ENCODE peak calls at places on chromosome 18, in eight cellular contexts. R, T, J, Y, M, U, O and F are unnamed samples.

GRCh38 chr18:60889442-60889841 is 443.8 kb upstream of the CDH20 start:
- DNase-seq in J (no peak), R (no peak), T (no peak), U (no peak), M (no peak), O (no peak), Y (no peak), F (no peak)

GRCh38 chr18:23930002-23930401 is 84.6 kb upstream of the TTC39C start:
- DNase-seq in J (no peak), Y (no peak), R (no peak), U (no peak), T (no peak), M (no peak), O (no peak), F (no peak)

GRCh38 chr18:51066273-51066672 is 36.3 kb downstream of the SMAD4 start:
- DNase-seq in T (no peak), O (no peak), J (no peak), Y (no peak), U (no peak), M (no peak), R (no peak), F (no peak)

GRCh38 chr18:79919089-79919488 is 32.4 kb downstream of the SLC66A2 start:
- DNase-seq in M (no peak), J (peak), O (no peak), R (no peak), Y (no peak), U (no peak), T (no peak), F (no peak)

GRCh38 chr18:57947117-57947516 is 96.9 kb upstream of the NEDD4L start:
- DNase-seq in R (no peak), O (no peak), T (no peak), J (no peak), M (no peak), U (no peak), Y (no peak), F (no peak)

GRCh38 chr18:596288-596881 is 403 bp upstream of the CLUL1 start:
- DNase-seq in M (peak), T (no peak), U (no peak), J (no peak), Y (peak), O (no peak), R (no peak), F (no peak)

GRCh38 chr18:24063121-24063731 is 48.7 kb downstream of the TTC39C start:
- DNase-seq in Y (no peak), O (no peak), T (no peak), M (no peak), R (no peak), J (no peak), U (no peak), F (no peak)

GRCh38 chr18:62663731-62664336 is 51.5 kb upstream of the PHLPP1 start:
- DNase-seq in O (no peak), Y (no peak), M (no peak), U (no peak), J (peak), T (no peak), R (no peak), F (no peak)

GRCh38 chr18:54222922-54223567 is 1.4 kb downstream of the MBD2 start:
- DNase-seq in J (no peak), Y (no peak), U (no peak), O (peak), T (peak), R (peak), M (no peak), F (no peak)

GRCh38 chr18:10938241-10938640 is 211.1 kb downstream of the PIEZO2 start:
- DNase-seq in J (no peak), Y (no peak), R (no peak), U (no peak), O (no peak), M (no peak), T (no peak), F (no peak)

GRCh38 chr18:9736942-9737813 is 29.1 kb downstream of the RAB31 start:
- DNase-seq in U (no peak), T (no peak), Y (peak), M (peak), J (no peak), R (no peak), O (no peak), F (no peak)